ENCODE peak calls at places on chromosomes 6 and 20, in five cellular contexts. W is fibroblast of lung, K is neural progenitor cell, B is H1, G is SK-N-SH. E is an unnamed sample.
A peak's percentile ranks its signal among the peaks of the same experiment; 100 is the strongest.

GRCh38 chr6:3372912-3373554 is 83.8 kb downstream of the SLC22A23 start:
- DNase-seq in W (no peak), K (no peak), B (no peak), G (no peak), E (no peak)

GRCh38 chr6:138347840-138348239 is 29.9 kb upstream of the SMIM28 start:
- DNase-seq in W (no peak), K (no peak), B (no peak), G (no peak), E (no peak)

GRCh38 chr20:61895016-61895415 is 170.7 kb downstream of the TAF4 start:
- DNase-seq in W (no peak), K (no peak), B (no peak), G (no peak), E (no peak)

GRCh38 chr20:31488171-31488570 is 13.1 kb downstream of the REM1 start:
- DNase-seq in W (no peak), K (no peak), B (no peak), G (no peak), E (no peak)

GRCh38 chr20:1702288-1702687 is 44.7 kb upstream of the SIRPG start:
- DNase-seq in W (peak; percentile 71), K (no peak), B (no peak), G (no peak), E (peak; percentile 73)

GRCh38 chr6:107489636-107490567 is at the start of gene SOBP:
- DNase-seq in W (no peak), K (peak; percentile 91), B (no peak), G (peak; percentile 96), E (peak; percentile 84)

GRCh38 chr20:21315138-21315537 is 12.0 kb downstream of the XRN2 start:
- DNase-seq in W (peak; percentile 94), K (no peak), B (no peak), G (no peak), E (no peak)

GRCh38 chr20:36116813-36117441 is 37.6 kb upstream of the EPB41L1 start:
- DNase-seq in W (peak; percentile 93), K (no peak), B (no peak), G (no peak), E (no peak)

GRCh38 chr20:38073307-38074010 is 39.9 kb downstream of the RPRD1B start:
- DNase-seq in W (peak; percentile 98), K (peak; percentile 64), B (no peak), G (peak; percentile 52), E (peak; percentile 32)

GRCh38 chr20:33656783-33657703 is 5.1 kb upstream of the C20orf144 start:
- DNase-seq in W (no peak), K (no peak), B (no peak), G (no peak), E (no peak)

GRCh38 chr20:38926934-38927616 is 858 bp downstream of the FAM83D start:
- DNase-seq in W (peak; percentile 18), K (no peak), B (no peak), G (no peak), E (peak; percentile 54)

GRCh38 chr20:51469578-51470520 is 72.7 kb downstream of the NFATC2 start:
- DNase-seq in W (no peak), K (no peak), B (no peak), G (no peak), E (no peak)

GRCh38 chr6:15340775-15341174 is 94.9 kb downstream of the JARID2 start:
- DNase-seq in W (no peak), K (no peak), B (no peak), G (no peak), E (no peak)

GRCh38 chr20:58342104-58342945 is 32.8 kb downstream of the RAB22A start:
- DNase-seq in W (peak; percentile 78), K (no peak), B (no peak), G (no peak), E (no peak)

GRCh38 chr6:119575721-119576120 is 226.2 kb upstream of the MAN1A1 start:
- DNase-seq in W (peak; percentile 82), K (no peak), B (no peak), G (no peak), E (no peak)

GRCh38 chr20:36628076-36628475 is 17.9 kb downstream of the SLA2 start:
- DNase-seq in W (no peak), K (no peak), B (no peak), G (no peak), E (no peak)

GRCh38 chr6:10510592-10511367 is 10.4 kb upstream of the GCNT2 start:
- DNase-seq in W (peak; percentile 28), K (peak; percentile 86), B (no peak), G (peak; percentile 71), E (peak; percentile 61)

GRCh38 chr6:3549314-3549940 is 92.6 kb upstream of the SLC22A23 start:
- DNase-seq in W (no peak), K (no peak), B (no peak), G (no peak), E (no peak)

GRCh38 chr6:35637911-35638310 is 50.8 kb downstream of the FKBP5 start:
- DNase-seq in W (no peak), K (no peak), B (no peak), G (no peak), E (no peak)

GRCh38 chr20:34023937-34024732 is 30.4 kb downstream of the RALY start:
- DNase-seq in W (no peak), K (no peak), B (no peak), G (no peak), E (no peak)

GRCh38 chr6:119226089-119226488 is 123.5 kb downstream of the MAN1A1 start:
- DNase-seq in W (no peak), K (no peak), B (no peak), G (no peak), E (no peak)

GRCh38 chr6:36427781-36428345 is 14.8 kb downstream of the PXT1 start:
- DNase-seq in W (peak; percentile 48), K (no peak), B (no peak), G (no peak), E (no peak)

GRCh38 chr6:12504325-12504966 is 212.1 kb upstream of the PHACTR1 start:
- DNase-seq in W (no peak), K (peak; percentile 39), B (no peak), G (peak; percentile 20), E (peak; percentile 5)

GRCh38 chr6:20367716-20368485 is 33.8 kb upstream of the E2F3 start:
- DNase-seq in W (peak; percentile 34), K (no peak), B (no peak), G (no peak), E (no peak)

GRCh38 chr6:136822051-136822378 is 377 bp upstream of the PEX7 start:
- DNase-seq in W (peak; percentile 80), K (peak; percentile 7), B (no peak), G (no peak), E (no peak)

GRCh38 chr20:58608096-58608840 is 42.8 kb upstream of the STX16 start:
- DNase-seq in W (no peak), K (no peak), B (no peak), G (no peak), E (no peak)

GRCh38 chr20:63536241-63536977 is 767 bp downstream of the PTK6 start:
- DNase-seq in W (no peak), K (no peak), B (no peak), G (peak; percentile 92), E (no peak)

GRCh38 chr20:54716169-54716747 is 240.9 kb downstream of the DOK5 start:
- DNase-seq in W (no peak), K (no peak), B (no peak), G (no peak), E (no peak)

GRCh38 chr20:4813839-4814695 is 92.4 kb downstream of the PRND start:
- DNase-seq in W (no peak), K (no peak), B (no peak), G (no peak), E (peak; percentile 18)

GRCh38 chr6:160226118-160226541 is 32.5 kb downstream of the SLC22A2 start:
- DNase-seq in W (peak; percentile 78), K (no peak), B (no peak), G (no peak), E (no peak)

GRCh38 chr6:2817778-2818443 is 23.8 kb downstream of the SERPINB1 start:
- DNase-seq in W (peak; percentile 72), K (no peak), B (no peak), G (no peak), E (no peak)

GRCh38 chr6:161091972-161092701 is 100.6 kb downstream of the MAP3K4 start:
- DNase-seq in W (peak; percentile 82), K (no peak), B (no peak), G (no peak), E (no peak)

DNA sequence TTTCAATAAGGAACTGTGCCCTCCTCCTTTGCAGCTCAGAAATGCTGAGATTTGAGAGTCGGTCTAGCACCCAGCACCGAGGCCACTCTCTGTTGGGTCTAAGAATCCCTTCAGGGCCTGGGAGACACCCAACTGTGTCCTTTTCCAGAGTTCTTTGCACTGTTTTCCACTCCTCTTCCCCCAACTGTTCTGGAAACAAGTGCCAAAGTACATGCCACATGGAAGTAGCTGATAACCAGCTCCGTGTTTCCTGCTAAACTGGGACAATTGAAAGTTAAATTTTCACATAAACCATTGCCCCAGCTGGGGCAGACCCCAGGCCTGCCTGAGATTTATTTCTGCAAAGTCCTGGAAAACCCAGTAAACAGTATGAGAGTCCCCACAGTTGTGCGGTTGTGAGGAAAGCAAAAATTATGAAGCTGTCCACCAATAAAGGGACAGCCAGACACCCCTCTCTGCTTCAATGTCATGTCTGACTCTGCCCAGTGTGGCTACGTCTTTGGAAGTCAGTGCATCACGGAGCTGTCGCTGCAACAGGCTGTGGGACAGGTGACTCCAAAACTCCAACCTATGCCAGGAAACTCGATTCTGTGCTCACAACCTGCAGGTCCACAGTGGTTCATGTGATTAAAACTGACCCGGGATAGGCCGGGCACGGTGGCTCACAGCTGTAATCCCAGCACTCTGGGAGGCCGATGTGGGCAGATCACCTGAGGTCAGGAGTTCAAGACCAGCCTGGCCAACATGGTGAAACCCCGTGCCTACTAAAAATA is 178.0 kb upstream of the AFDN start:
- DNase-seq in W (no peak), K (no peak), B (no peak), G (no peak), E (no peak)
- H2AFZ ChIP-seq in W (no peak overlapping the region), K (no peak overlapping the region), B (no peak overlapping the region), G (no peak overlapping the region), E (no peak overlapping the region)

GRCh38 chr6:43868467-43868866 is 98.5 kb downstream of the VEGFA start:
- DNase-seq in W (no peak), K (no peak), B (no peak), G (no peak), E (no peak)
- H3K4me1 ChIP-seq in W (no peaks in the 10 kb centered on the region), K (peaks cover 31% of the 10 kb centered on the region), B (peaks cover 12% of the 10 kb centered on the region), G (no peaks in the 10 kb centered on the region), E (no peaks in the 10 kb centered on the region)

GRCh38 chr6:85458184-85458583 is 8.3 kb downstream of the NT5E start:
- DNase-seq in W (no peak), K (no peak), B (no peak), G (no peak), E (no peak)
- H3K27ac ChIP-seq in W (peak overlapping the region; percentile 6), K (no peak overlapping the region), B (no peak overlapping the region), G (peak overlapping the region; percentile 100), E (no peak overlapping the region)

DNA sequence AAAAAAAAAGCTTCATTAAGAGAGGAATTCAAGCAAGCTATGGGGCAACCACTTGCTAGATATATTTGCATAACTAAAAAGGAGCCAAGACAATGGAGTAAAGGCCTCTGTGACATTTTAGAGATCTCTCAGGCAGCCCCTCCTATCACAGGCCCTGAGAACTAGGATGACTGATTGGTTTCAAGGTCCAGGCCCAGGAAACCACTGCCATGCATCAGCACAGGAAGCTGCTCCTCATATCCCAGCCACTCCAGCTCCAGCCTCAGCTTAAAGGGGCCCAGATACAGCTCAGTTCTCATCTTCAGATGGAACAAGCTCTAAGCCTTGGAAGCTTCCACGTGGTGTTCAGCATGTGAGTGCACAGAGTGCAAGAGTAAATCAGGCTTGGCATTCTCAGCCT is 21.1 kb upstream of the THBS2 start:
- DNase-seq in W (peak; percentile 57), K (no peak), B (no peak), G (no peak), E (no peak)
- H2AFZ ChIP-seq in W (no peak overlapping the region), K (no peak overlapping the region), B (no peak overlapping the region), G (no peak overlapping the region), E (no peak overlapping the region)

GRCh38 chr6:167662881-167663205 is 163.9 kb upstream of the AFDN start:
- DNase-seq in W (no peak), K (no peak), B (no peak), G (no peak), E (no peak)
- H3K4me1 ChIP-seq in W (no peaks in the 10 kb centered on the region), K (peaks cover 11% of the 10 kb centered on the region), B (no peaks in the 10 kb centered on the region), G (no peaks in the 10 kb centered on the region), E (no peaks in the 10 kb centered on the region)